ENCODE peak calls at places on chromosomes 12 and 14, in eight cellular contexts. Q is testis, F is neuronal stem cell, S is upper lobe of left lung, P is body of pancreas, U is fibroblast of lung, A is colonic mucosa, X is SJSA1. C is an unnamed sample. For H3K4me1, the result is how much of the 10 kb centered on the place peaks cover.

GRCh38 chr12:91109148-91109564 is 2.1 kb downstream of the LUM start:
- DNase-seq in P (peak), S (no peak), Q (peak), U (peak), A (peak), X (peak), F (peak), C (peak)

GRCh38 chr12:6827437-6827894 is 741 bp upstream of the P3H3 start:
- DNase-seq in X (peak), Q (peak), A (peak), U (peak), P (peak), F (peak), S (no peak), C (no peak)

GRCh38 chr14:51398898-51399297 is 158.9 kb downstream of the TMX1 start:
- DNase-seq in Q (no peak), P (no peak), X (peak), U (peak), F (no peak), A (no peak), S (no peak), C (no peak)

GRCh38 chr12:530871-531270 is 71.1 kb downstream of the B4GALNT3 start:
- DNase-seq in X (no peak), P (no peak), F (no peak), S (no peak), A (no peak), Q (no peak), U (no peak), C (no peak)

GRCh38 chr14:53209370-53209769 is 56.2 kb upstream of the DDHD1 start:
- DNase-seq in U (peak), A (no peak), P (peak), X (no peak), F (no peak), S (no peak), Q (no peak), C (no peak)

GRCh38 chr12:93776581-93777018 is 99.4 kb downstream of the CRADD start:
- DNase-seq in S (no peak), A (no peak), U (peak), X (peak), F (no peak), Q (no peak), P (no peak), C (no peak)

GRCh38 chr12:26092706-26093105 is 32.1 kb downstream of the BHLHE41 start:
- DNase-seq in X (no peak), A (no peak), F (no peak), P (no peak), S (no peak), U (no peak), Q (no peak), C (no peak)

GRCh38 chr12:56631790-56632700 is 1.9 kb upstream of the BAZ2A start:
- DNase-seq in F (no peak), S (peak), A (peak), X (peak), P (peak), U (peak), Q (peak), C (no peak)

GRCh38 chr14:88322505-88323085 is 474 bp downstream of the KCNK10 start:
- DNase-seq in S (peak), A (no peak), X (no peak), F (no peak), P (no peak), Q (no peak), U (no peak), C (no peak)

GRCh38 chr12:124613151-124613585 is 45.8 kb upstream of the NCOR2 start:
- DNase-seq in U (peak), P (no peak), Q (peak), X (no peak), S (no peak), A (peak), F (no peak), C (no peak)

GRCh38 chr14:24138396-24139271 is 2.6 kb downstream of the PSME1 start:
- DNase-seq in P (no peak), S (no peak), U (no peak), X (no peak), Q (no peak), F (no peak), A (no peak), C (no peak)
- H3K4me3 ChIP-seq in P (no peak), S (no peak), U (no peak), X (no peak), Q (no peak), F (no peak), A (no peak), C (no peak)

GRCh38 chr14:68946423-68946822 is 32.7 kb downstream of the ACTN1 start:
- DNase-seq in Q (no peak), A (no peak), F (no peak), P (no peak), S (no peak), X (no peak), U (no peak), C (no peak)
- H3K4me1 ChIP-seq in Q (under half), A (under half), F (under half), P (half or more), S (half or more), X (half or more), U (half or more), C (half or more)

GRCh38 chr12:100201604-100202423 is 1.2 kb downstream of the ACTR6 start:
- DNase-seq in F (no peak), Q (no peak), X (no peak), U (no peak), A (no peak), S (no peak), P (no peak), C (no peak)
- H3K4me3 ChIP-seq in F (no peak), Q (peak), X (peak), U (peak), A (peak), S (no peak), P (no peak), C (peak)

DNA sequence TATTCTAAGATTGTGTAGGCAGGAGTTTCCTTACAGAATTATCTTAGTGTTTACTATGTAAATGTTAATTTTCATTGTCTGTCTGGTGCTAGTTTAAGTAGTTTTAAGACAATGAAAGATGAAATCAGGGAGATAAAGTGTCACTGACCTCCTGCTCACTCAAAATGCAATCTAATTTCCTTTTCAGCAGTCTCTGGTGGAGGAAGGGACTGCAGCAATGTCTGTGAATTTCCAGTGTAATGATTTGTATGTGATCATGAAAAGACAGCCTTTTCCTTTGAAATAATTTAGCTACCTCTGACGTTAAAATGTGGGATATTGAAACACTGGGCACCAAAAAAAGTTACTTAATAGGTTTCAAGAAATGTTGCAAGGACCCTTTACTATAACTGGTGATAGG is 779.7 kb upstream of the FLRT2 start:
- DNase-seq in Q (no peak), X (no peak), A (no peak), U (no peak), F (no peak), S (no peak), P (no peak), C (no peak)
- H3K4me1 ChIP-seq in Q (under half), X (under half), A (under half), U (under half), F (under half), S (under half), P (under half), C (under half)